ENCODE peak calls at places on chromosome 17, in nine cellular contexts. M, F, S, P, Z, W, Q, Y and V are unnamed samples.
A peak's percentile ranks its signal among the peaks of the same experiment; 100 is the strongest.

GRCh38 chr17:44751331-44751730 is 7.5 kb upstream of the ADAM11 start:
- DNase-seq in M (no peak), F (no peak), S (no peak), P (no peak), Z (no peak), W (no peak), Q (no peak), Y (no peak), V (no peak)

GRCh38 chr17:41942626-41943025 is 12.2 kb downstream of the ODAD4 start:
- DNase-seq in M (no peak), F (no peak), S (no peak), P (no peak), Z (no peak), W (no peak), Q (no peak), Y (no peak), V (no peak)

GRCh38 chr17:7782237-7782636 is 51.8 kb upstream of the KDM6B start:
- DNase-seq in M (no peak), F (no peak), S (peak; percentile 67), P (no peak), Z (no peak), W (no peak), Q (no peak), Y (no peak), V (no peak)

GRCh38 chr17:18301081-18301480 is 13.7 kb downstream of the TOP3A start:
- DNase-seq in M (no peak), F (no peak), S (no peak), P (no peak), Z (no peak), W (no peak), Q (peak; percentile 33), Y (no peak), V (no peak)

GRCh38 chr17:75894049-75894742 is 2.6 kb downstream of the TRIM65 start:
- DNase-seq in M (no peak), F (peak; percentile 55), S (no peak), P (no peak), Z (peak; percentile 51), W (no peak), Q (no peak), Y (peak; percentile 68), V (no peak)

GRCh38 chr17:17810374-17811248 is 26.2 kb downstream of the SREBF1 start:
- DNase-seq in M (no peak), F (peak; percentile 69), S (peak; percentile 54), P (no peak), Z (peak; percentile 75), W (peak; percentile 75), Q (no peak), Y (peak; percentile 75), V (no peak)

GRCh38 chr17:8121531-8122390 is 2.1 kb downstream of the HES7 start:
- DNase-seq in M (no peak), F (peak; percentile 67), S (peak; percentile 72), P (peak; percentile 62), Z (peak; percentile 70), W (peak; percentile 77), Q (no peak), Y (peak; percentile 91), V (peak; percentile 80)

GRCh38 chr17:75265614-75266314 is 4.1 kb downstream of the MRPS7 start:
- DNase-seq in M (no peak), F (no peak), S (no peak), P (no peak), Z (no peak), W (no peak), Q (no peak), Y (no peak), V (no peak)

GRCh38 chr17:58236394-58236793 is 2.0 kb upstream of the LPO start:
- DNase-seq in M (no peak), F (no peak), S (no peak), P (no peak), Z (no peak), W (no peak), Q (no peak), Y (no peak), V (no peak)

GRCh38 chr17:28983286-28984240 is 22.3 kb downstream of the SEZ6 start:
- DNase-seq in M (no peak), F (no peak), S (no peak), P (no peak), Z (peak; percentile 90), W (no peak), Q (no peak), Y (no peak), V (no peak)

GRCh38 chr17:79202476-79202875 is 127.9 kb downstream of the ENGASE start:
- DNase-seq in M (no peak), F (no peak), S (peak; percentile 13), P (no peak), Z (no peak), W (no peak), Q (no peak), Y (no peak), V (no peak)

GRCh38 chr17:49887744-49888360 is 40.0 kb upstream of the TAC4 start:
- DNase-seq in M (peak; percentile 30), F (no peak), S (no peak), P (no peak), Z (no peak), W (no peak), Q (no peak), Y (no peak), V (no peak)

GRCh38 chr17:752002-752619 is at the start of gene GEMIN4:
- DNase-seq in M (peak; percentile 90), F (peak; percentile 95), S (peak; percentile 93), P (peak; percentile 92), Z (peak; percentile 94), W (peak; percentile 95), Q (peak; percentile 95), Y (peak; percentile 95), V (peak; percentile 92)

GRCh38 chr17:14301761-14302401 is 1.0 kb downstream of the HS3ST3B1 start:
- DNase-seq in M (peak; percentile 45), F (peak; percentile 26), S (peak; percentile 74), P (peak; percentile 40), Z (no peak), W (peak; percentile 56), Q (peak; percentile 48), Y (no peak), V (no peak)

GRCh38 chr17:47686661-47687327 is 7.2 kb upstream of the TBKBP1 start:
- DNase-seq in M (no peak), F (no peak), S (peak; percentile 86), P (no peak), Z (no peak), W (no peak), Q (no peak), Y (no peak), V (no peak)
- H3K27ac ChIP-seq in M (no peak overlapping the region), F (no peak overlapping the region), S (peak overlapping the region; percentile 91), P (no peak overlapping the region), Z (no peak overlapping the region), W (no peak overlapping the region), Q (peak overlapping the region; percentile 65), Y (peak overlapping the region; percentile 81), V (no peak overlapping the region)

GRCh38 chr17:55785181-55785580 is 34.3 kb downstream of the PCTP start:
- DNase-seq in M (no peak), F (no peak), S (no peak), P (no peak), Z (no peak), W (no peak), Q (no peak), Y (no peak), V (no peak)
- H3K4me3 ChIP-seq in M (no peak overlapping the region), F (no peak overlapping the region), S (no peak overlapping the region), P (no peak overlapping the region), Z (no peak overlapping the region), W (no peak overlapping the region), Q (no peak overlapping the region), Y (no peak overlapping the region), V (no peak overlapping the region)

DNA sequence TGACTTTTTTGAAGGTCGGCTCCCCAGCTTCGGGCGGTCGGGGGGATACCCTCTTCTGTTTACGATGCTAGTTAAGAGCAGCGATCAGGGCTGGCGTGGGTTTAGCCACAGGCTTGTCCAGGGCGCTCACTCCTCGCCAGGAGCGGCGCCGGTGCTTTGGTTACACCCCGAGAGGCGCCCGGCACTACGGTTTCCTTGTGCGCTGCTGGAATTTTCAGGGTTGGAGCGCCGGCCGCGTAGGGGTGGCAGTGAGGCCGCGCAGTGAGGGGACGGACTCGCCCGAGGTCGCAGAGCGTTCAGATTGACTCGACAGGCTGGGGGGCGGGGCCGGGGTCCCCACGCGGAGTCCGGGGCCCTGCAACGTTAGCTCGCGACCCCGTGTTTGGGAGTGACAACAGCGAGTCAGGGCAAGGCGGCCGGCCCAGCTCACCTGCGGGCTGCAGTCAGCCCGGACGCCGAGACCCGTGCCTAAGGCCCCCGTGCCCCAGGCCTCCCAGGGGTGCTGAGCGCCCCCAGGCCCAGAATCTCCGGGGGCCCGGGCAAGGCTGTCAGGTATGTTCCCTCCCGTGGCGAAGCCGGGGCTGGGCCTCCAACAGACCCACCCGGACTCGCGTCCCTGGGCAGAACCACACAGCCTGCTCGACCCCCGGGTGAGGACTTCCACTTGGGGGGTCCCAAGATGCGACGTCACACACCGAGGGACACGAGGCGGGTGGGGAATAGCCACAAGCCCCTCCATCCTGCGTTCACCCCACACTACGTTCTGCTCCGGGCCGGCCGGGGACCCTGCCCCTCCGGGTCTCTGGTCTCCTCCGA is 1.3 kb upstream of the ACTG1 start:
- DNase-seq in M (peak; percentile 73), F (peak; percentile 69), S (peak; percentile 94), P (peak; percentile 74), Z (peak; percentile 85), W (peak; percentile 70), Q (peak; percentile 80), Y (peak; percentile 84), V (no peak)
- H3K27ac ChIP-seq in M (peak overlapping the region; percentile 100), F (peak overlapping the region; percentile 97), S (peak overlapping the region; percentile 82), P (peak overlapping the region; percentile 100), Z (peak overlapping the region; percentile 98), W (peak overlapping the region; percentile 100), Q (peak overlapping the region; percentile 100), Y (peak overlapping the region; percentile 94), V (peak overlapping the region; percentile 99)

DNA sequence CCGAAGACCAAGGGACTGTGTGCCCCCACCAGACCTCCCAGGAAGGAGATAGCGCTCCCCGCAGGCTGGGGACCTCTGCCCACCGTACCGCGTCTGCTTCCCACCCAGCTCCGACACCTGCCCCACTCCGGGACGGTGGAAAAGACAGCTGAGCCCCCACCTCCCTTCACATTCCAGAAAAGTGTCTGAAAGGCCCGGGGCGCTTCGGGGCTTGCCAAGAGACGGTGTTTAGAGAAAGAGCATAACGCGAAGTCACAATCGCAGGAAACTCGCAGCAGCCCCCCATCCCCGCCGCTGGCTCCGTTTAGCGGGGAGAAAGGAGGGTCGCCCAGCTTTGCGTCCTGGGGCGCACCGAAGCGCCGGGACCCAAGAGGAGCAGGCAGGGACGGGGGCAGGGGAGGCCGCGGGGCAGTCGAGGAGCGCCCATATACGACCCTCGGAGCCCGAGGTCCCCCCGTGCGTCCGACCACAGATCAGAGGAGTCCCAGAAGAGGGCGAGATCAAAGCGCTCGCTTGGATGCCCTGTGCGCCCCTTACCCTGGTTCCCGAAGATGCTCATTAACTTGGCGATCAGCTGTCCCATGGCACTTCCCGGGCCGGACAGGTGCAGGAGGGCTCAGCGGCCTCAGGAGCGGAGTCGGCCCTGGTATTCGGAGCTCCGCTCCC is 650 bp downstream of the ARL5C start:
- DNase-seq in M (no peak), F (no peak), S (peak; percentile 18), P (no peak), Z (no peak), W (no peak), Q (no peak), Y (peak; percentile 64), V (no peak)
- H3K4me3 ChIP-seq in M (peak overlapping the region; percentile 46), F (peak overlapping the region; percentile 24), S (peak overlapping the region; percentile 63), P (peak overlapping the region; percentile 65), Z (peak overlapping the region; percentile 46), W (peak overlapping the region; percentile 43), Q (peak overlapping the region; percentile 55), Y (peak overlapping the region; percentile 87), V (peak overlapping the region; percentile 80)